ENCODE peak calls at places on chromosomes 3 and 15, in five cellular contexts. O is mammary epithelial cell, K is neuronal stem cell, X is heart left ventricle, T is testis. N is an unnamed sample. For H3K4me1, the result is how much of the 10 kb centered on the place peaks cover.

GRCh38 chr3:30598663-30599545 is 7.5 kb upstream of the TGFBR2 start:
- DNase-seq in T (no peak), O (no peak), K (no peak), X (no peak), N (no peak)

GRCh38 chr3:48991851-48992545 is 2.0 kb downstream of the P4HTM start:
- DNase-seq in X (no peak), K (no peak), T (no peak), O (peak), N (no peak)

GRCh38 chr3:23662079-23662617 is 143.6 kb upstream of the UBE2E1 start:
- DNase-seq in O (no peak), K (no peak), T (no peak), X (no peak), N (no peak)

GRCh38 chr15:67091966-67092677 is 26.7 kb downstream of the SMAD3 start:
- DNase-seq in K (no peak), X (no peak), T (no peak), O (no peak), N (no peak)

GRCh38 chr15:66886686-66887273 is 178.6 kb upstream of the SMAD3 start:
- DNase-seq in K (no peak), X (no peak), T (peak), O (no peak), N (no peak)

GRCh38 chr3:194472290-194472920 is 14.4 kb downstream of the ATP13A3 start:
- DNase-seq in T (peak), K (peak), O (peak), X (no peak), N (no peak)

GRCh38 chr3:132509096-132509495 is 88.0 kb upstream of the ACKR4 start:
- DNase-seq in X (no peak), T (no peak), K (no peak), O (no peak), N (no peak)

GRCh38 chr3:13137808-13138565 is 64.8 kb upstream of the IQSEC1 start:
- DNase-seq in X (no peak), T (no peak), O (no peak), K (no peak), N (no peak)

GRCh38 chr3:135694142-135694541 is 271.4 kb upstream of the PPP2R3A start:
- DNase-seq in K (no peak), O (no peak), X (no peak), T (no peak), N (no peak)

GRCh38 chr15:69540622-69541021 is 88.0 kb downstream of the RPLP1 start:
- DNase-seq in K (no peak), O (no peak), X (no peak), T (no peak), N (no peak)

GRCh38 chr3:186962445-186962844 is 32.1 kb downstream of the ST6GAL1 start:
- DNase-seq in T (no peak), K (no peak), X (no peak), O (no peak), N (no peak)

GRCh38 chr3:127799476-127800222 is 22.7 kb downstream of the MGLL start:
- DNase-seq in K (no peak), T (no peak), X (no peak), O (peak), N (no peak)

GRCh38 chr15:90031231-90031791 is 30.2 kb downstream of the ZNF710 start:
- DNase-seq in X (peak), O (peak), K (no peak), T (no peak), N (no peak)

GRCh38 chr3:27224197-27224596 is 145.0 kb downstream of the NEK10 start:
- DNase-seq in O (peak), T (no peak), K (no peak), X (no peak), N (peak)

GRCh38 chr3:11964553-11964952 is 39.6 kb upstream of the SYN2 start:
- DNase-seq in T (no peak), X (no peak), K (no peak), O (no peak), N (no peak)

GRCh38 chr15:43879386-43880355 is 52.9 kb downstream of the WDR76 start:
- DNase-seq in K (no peak), X (no peak), O (no peak), T (no peak), N (peak)

GRCh38 chr3:159929181-159929893 is 59.3 kb upstream of the IL12A start:
- DNase-seq in T (no peak), K (no peak), O (peak), X (no peak), N (no peak)

GRCh38 chr15:71547066-71547465 is 263.3 kb upstream of the NR2E3 start:
- DNase-seq in K (no peak), O (no peak), T (peak), X (peak), N (peak)

GRCh38 chr3:98901032-98901464 is 447 bp downstream of the DCBLD2 start:
- DNase-seq in T (peak), K (peak), X (peak), O (peak), N (peak)

GRCh38 chr15:50044904-50045303 is 74.1 kb downstream of the ATP8B4 start:
- DNase-seq in K (no peak), O (no peak), T (no peak), X (no peak), N (no peak)
- H3K4me1 ChIP-seq in K (under half), O (under half), T (under half), X (under half), N (under half)

DNA sequence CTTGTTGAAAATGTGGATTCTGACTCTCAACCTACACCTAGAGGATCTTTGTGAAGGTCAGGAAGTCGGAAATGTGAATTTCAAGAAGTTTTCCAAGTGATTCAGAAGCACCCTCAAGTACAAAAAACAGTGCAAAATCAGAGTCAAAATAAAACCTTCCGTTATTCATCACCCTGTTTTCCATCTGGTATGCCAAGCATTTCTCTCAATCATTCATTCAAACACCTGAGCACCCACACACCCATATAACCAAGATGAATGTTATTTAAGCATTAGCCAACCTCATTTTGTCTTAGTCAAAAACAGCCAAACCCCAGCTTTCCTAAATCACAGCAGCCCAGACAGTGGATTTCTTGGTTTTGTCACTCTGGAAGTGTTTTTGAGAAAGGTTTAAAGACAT is 91.1 kb downstream of the OSBPL10 start:
- DNase-seq in O (no peak), T (no peak), K (no peak), X (no peak), N (no peak)
- H3K4me1 ChIP-seq in O (half or more), T (under half), K (under half), X (under half), N (under half)

GRCh38 chr15:57594479-57594878 is 2.8 kb downstream of the MYZAP start:
- DNase-seq in K (no peak), T (no peak), O (no peak), X (no peak), N (no peak)
- H3K4me1 ChIP-seq in K (under half), T (under half), O (under half), X (half or more), N (half or more)

DNA sequence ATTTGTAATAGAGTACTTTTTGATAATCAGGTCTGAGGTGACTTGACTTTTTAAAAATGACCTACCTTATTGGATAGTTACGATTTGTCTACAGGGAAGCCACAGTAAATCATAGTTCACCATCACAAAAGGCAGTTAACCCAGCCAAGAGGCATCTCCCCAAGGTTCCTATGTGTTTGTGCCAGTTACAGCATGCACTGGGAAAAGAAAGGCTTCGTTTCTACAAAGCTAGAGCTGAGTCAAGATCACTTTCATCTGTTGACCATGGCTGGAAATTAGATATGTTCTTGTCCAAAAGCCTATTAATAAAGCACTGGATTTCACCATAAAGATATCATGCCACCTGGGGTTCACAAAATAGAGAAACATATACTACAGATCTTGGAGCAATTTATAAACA is 139.9 kb downstream of the GREM1 start:
- DNase-seq in O (no peak), T (no peak), X (no peak), K (no peak), N (no peak)
- H3K4me1 ChIP-seq in O (under half), T (under half), X (under half), K (under half), N (under half)

N was measured in left ventricle myocardium inferior.